ENCODE peak calls at places on chromosomes 3 and 15, in ten cellular contexts. G is BJ, D is psoas muscle, P is astrocyte of the spinal cord, U is right lobe of liver, N is bronchial epithelial cell, E is GM23248, J is fibroblast of pulmonary artery, F is esophagus squamous epithelium, R is cardiac muscle cell. K is an unnamed sample.

GRCh38 chr3:10195692-10196091 is 31.0 kb downstream of the IRAK2 start:
- DNase-seq in G (no peak), D (peak; percentile 28), P (no peak), U (peak; percentile 70), N (no peak), E (no peak), J (no peak), F (no peak), R (no peak), K (no peak)

GRCh38 chr15:92958105-92958504 is 58.0 kb downstream of the CHD2 start:
- DNase-seq in G (no peak), D (no peak), P (peak; percentile 69), U (no peak), N (peak; percentile 69), E (peak; percentile 60), J (no peak), F (no peak), R (no peak), K (peak; percentile 75)

GRCh38 chr3:172688588-172688987 is 22.3 kb downstream of the NCEH1 start:
- DNase-seq in G (no peak), D (no peak), P (no peak), U (no peak), N (no peak), E (no peak), J (no peak), F (no peak), R (peak; percentile 49), K (no peak)

GRCh38 chr3:50885491-50885890 is 210.8 kb downstream of the DOCK3 start:
- DNase-seq in G (no peak), D (no peak), P (no peak), U (no peak), N (peak; percentile 3), E (peak; percentile 27), J (no peak), F (no peak), R (peak; percentile 30), K (peak; percentile 3)

GRCh38 chr3:184645304-184645703 is 66.6 kb downstream of the MAGEF1 start:
- DNase-seq in G (no peak), D (no peak), P (no peak), U (no peak), N (peak; percentile 86), E (no peak), J (peak; percentile 33), F (no peak), R (no peak), K (peak; percentile 79)

GRCh38 chr15:67843092-67843501 is 3.3 kb upstream of the RNU6-1 start:
- DNase-seq in G (no peak), D (no peak), P (no peak), U (no peak), N (no peak), E (no peak), J (no peak), F (no peak), R (no peak), K (no peak)

GRCh38 chr3:117997201-117998049 is 1037.2 kb downstream of the IGSF11 start:
- DNase-seq in G (peak; percentile 18), D (peak; percentile 58), P (peak; percentile 85), U (peak; percentile 65), N (peak; percentile 62), E (peak; percentile 89), J (peak; percentile 81), F (no peak), R (peak; percentile 90), K (peak; percentile 78)

GRCh38 chr3:98680723-98681122 is 82.4 kb upstream of the ST3GAL6 start:
- DNase-seq in G (no peak), D (no peak), P (peak; percentile 43), U (no peak), N (peak; percentile 89), E (peak; percentile 36), J (no peak), F (no peak), R (no peak), K (peak; percentile 84)

GRCh38 chr3:792651-793050 is 300.2 kb upstream of the CNTN6 start:
- DNase-seq in G (no peak), D (no peak), P (no peak), U (no peak), N (no peak), E (no peak), J (no peak), F (no peak), R (no peak), K (no peak)

GRCh38 chr15:69735126-69735525 is 282.5 kb downstream of the RPLP1 start:
- DNase-seq in G (no peak), D (no peak), P (peak; percentile 33), U (no peak), N (no peak), E (peak; percentile 75), J (peak; percentile 85), F (no peak), R (no peak), K (no peak)

GRCh38 chr3:20054549-20054987 is 14.3 kb downstream of the KAT2B start:
- DNase-seq in G (no peak), D (peak; percentile 41), P (peak; percentile 77), U (peak; percentile 85), N (peak; percentile 99), E (peak; percentile 86), J (peak; percentile 88), F (peak; percentile 2), R (no peak), K (peak; percentile 100)

GRCh38 chr3:133717424-133717823 is 28.8 kb upstream of the TF start:
- DNase-seq in G (no peak), D (no peak), P (no peak), U (no peak), N (no peak), E (no peak), J (no peak), F (no peak), R (no peak), K (no peak)

GRCh38 chr3:152315623-152316022 is 46.9 kb downstream of the MBNL1 start:
- DNase-seq in G (no peak), D (no peak), P (no peak), U (no peak), N (no peak), E (no peak), J (peak; percentile 53), F (no peak), R (no peak), K (no peak)

GRCh38 chr3:40810813-40811212 is 286.1 kb downstream of the ZNF621 start:
- DNase-seq in G (no peak), D (no peak), P (no peak), U (no peak), N (no peak), E (no peak), J (no peak), F (no peak), R (no peak), K (no peak)

GRCh38 chr3:123406598-123406997 is 42.3 kb downstream of the ADCY5 start:
- DNase-seq in G (no peak), D (peak; percentile 57), P (no peak), U (peak; percentile 92), N (no peak), E (no peak), J (no peak), F (no peak), R (peak; percentile 73), K (no peak)
- H3K4me3 ChIP-seq in G (no peak overlapping the region), D (no peak overlapping the region), P (no peak overlapping the region), U (no peak overlapping the region), N (no peak overlapping the region), E (no peak overlapping the region), J (no peak overlapping the region), F (no peak overlapping the region), R (no peak overlapping the region), K (no peak overlapping the region)

GRCh38 chr3:8996681-8997121 is 33.4 kb upstream of the RAD18 start:
- DNase-seq in G (peak; percentile 16), D (no peak), P (peak; percentile 16), U (no peak), N (no peak), E (peak; percentile 68), J (peak; percentile 40), F (no peak), R (peak; percentile 46), K (no peak)
- H3K4me3 ChIP-seq in G (no peak overlapping the region), D (no peak overlapping the region), P (no peak overlapping the region), U (no peak overlapping the region), N (no peak overlapping the region), E (no peak overlapping the region), J (no peak overlapping the region), F (no peak overlapping the region), R (no peak overlapping the region), K (no peak overlapping the region)

GRCh38 chr15:96344120-96344705 is 13.7 kb downstream of the NR2F2 start:
- DNase-seq in G (no peak), D (no peak), P (peak; percentile 28), U (no peak), N (no peak), E (no peak), J (peak; percentile 31), F (no peak), R (no peak), K (peak; percentile 50)

GRCh38 chr15:96347181-96348111 is 16.9 kb downstream of the NR2F2 start:
- DNase-seq in G (no peak), D (peak; percentile 46), P (peak; percentile 66), U (no peak), N (no peak), E (no peak), J (peak; percentile 80), F (no peak), R (no peak), K (peak; percentile 73)

GRCh38 chr15:96344706-96345559 is 14.4 kb downstream of the NR2F2 start:
- DNase-seq in G (no peak), D (no peak), P (peak; percentile 33), U (peak; percentile 43), N (no peak), E (no peak), J (peak; percentile 32), F (no peak), R (no peak), K (peak; percentile 41)

GRCh38 chr15:96346409-96346808 is 15.9 kb downstream of the NR2F2 start:
- DNase-seq in G (no peak), D (no peak), P (peak; percentile 34), U (no peak), N (no peak), E (no peak), J (no peak), F (no peak), R (no peak), K (peak; percentile 19)

DNA sequence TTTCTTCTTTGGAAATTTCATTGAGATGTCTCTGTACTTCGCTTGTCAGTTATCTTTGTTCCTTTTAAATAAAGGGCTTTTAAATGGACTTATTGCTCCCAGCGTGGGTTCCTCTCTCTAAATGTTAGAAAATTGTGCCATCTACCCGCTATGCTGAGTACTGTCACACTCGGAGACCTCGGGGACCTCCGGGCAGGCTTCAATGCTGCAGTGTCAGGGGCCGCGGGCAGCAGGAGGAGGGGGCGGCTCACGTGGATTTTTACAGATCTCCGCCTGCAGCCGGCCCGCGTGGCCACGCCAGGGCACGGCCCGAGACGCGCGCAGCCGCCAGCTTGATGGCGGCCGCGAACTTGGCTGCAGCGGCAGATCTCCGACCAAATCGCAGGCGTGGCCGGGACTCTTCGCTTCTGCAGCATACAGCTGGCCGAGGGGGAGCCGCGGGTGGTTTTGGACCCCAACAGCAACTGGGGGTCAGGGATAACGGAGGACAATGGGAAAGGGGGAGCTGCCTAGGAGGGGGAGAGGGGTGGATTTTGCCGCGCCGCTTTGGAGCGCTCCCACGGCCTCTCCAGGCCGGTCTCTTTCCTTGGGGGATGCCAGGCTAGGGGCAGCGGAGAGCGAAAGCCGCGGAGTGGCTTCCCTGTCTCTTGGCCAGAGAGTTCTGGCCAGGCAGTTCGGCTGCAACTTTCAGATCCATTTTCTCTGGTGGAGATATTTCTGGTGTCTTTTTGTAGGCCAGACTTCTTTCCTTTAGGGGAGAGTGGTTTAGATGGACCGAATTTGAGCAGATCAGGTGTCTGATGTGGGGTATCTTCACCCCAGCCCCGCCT is 15.3 kb downstream of the NR2F2 start:
- DNase-seq in G (no peak), D (peak; percentile 78), P (peak; percentile 84), U (peak; percentile 74), N (no peak), E (peak; percentile 88), J (peak; percentile 87), F (no peak), R (peak; percentile 83), K (peak; percentile 78)
- H3K4me3 ChIP-seq in G (peak overlapping the region; percentile 28), D (peak overlapping the region; percentile 92), P (peak overlapping the region; percentile 99), U (peak overlapping the region; percentile 26), N (peak overlapping the region; percentile 19), E (peak overlapping the region; percentile 69), J (peak overlapping the region; percentile 56), F (peak overlapping the region; percentile 19), R (peak overlapping the region; percentile 34), K (peak overlapping the region; percentile 68)

GRCh38 chr3:39384665-39385000 is 1.5 kb downstream of the SLC25A38 start:
- DNase-seq in G (no peak), D (no peak), P (no peak), U (no peak), N (no peak), E (no peak), J (no peak), F (no peak), R (no peak), K (no peak)
- H3K4me3 ChIP-seq in G (peak overlapping the region; percentile 63), D (peak overlapping the region; percentile 84), P (peak overlapping the region; percentile 89), U (peak overlapping the region; percentile 67), N (peak overlapping the region; percentile 57), E (peak overlapping the region; percentile 93), J (peak overlapping the region; percentile 90), F (peak overlapping the region; percentile 75), R (peak overlapping the region; percentile 63), K (peak overlapping the region; percentile 84)

K was measured in epithelial cell of esophagus.